ENCODE peak calls at places on chromosomes 2 and 18, in ten cellular contexts. V is CD8-positive, alpha-beta memory T cell; N is uterus; O is Calu3; A is NCI-H2081; H is IMR-90; D is NCI-H1092 treated with DMSO at 0.1 percent for 48 hours; U is activated naive CD4-positive, alpha-beta T cell; S is astrocyte of the spinal cord; Q is T-helper 9 cell. R is an unnamed sample.

GRCh38 chr2:27572998-27573429 is 9.8 kb upstream of the ZNF512 start:
- DNase-seq in O (no peak), N (no peak), H (no peak), D (no peak), S (no peak), U (no peak), Q (no peak), A (no peak), V (no peak), R (no peak)

GRCh38 chr18:37390687-37391086 is 174.9 kb downstream of the CELF4 start:
- DNase-seq in H (no peak), S (no peak), Q (no peak), V (no peak), D (no peak), U (no peak), O (no peak), A (no peak), N (no peak), R (no peak)

GRCh38 chr2:19775838-19776237 is 125.9 kb downstream of the TTC32 start:
- DNase-seq in O (no peak), S (peak), V (no peak), U (no peak), Q (no peak), N (no peak), H (peak), A (no peak), D (no peak), R (peak)

GRCh38 chr2:170266358-170266757 is 88.4 kb downstream of the MYO3B start:
- DNase-seq in V (no peak), S (no peak), A (no peak), D (no peak), U (no peak), H (no peak), O (no peak), N (no peak), Q (no peak), R (no peak)

GRCh38 chr18:3248670-3249359 is 1.2 kb downstream of the MYL12A start:
- DNase-seq in V (no peak), O (peak), A (no peak), D (no peak), Q (no peak), S (peak), H (peak), U (no peak), N (no peak), R (peak)

GRCh38 chr2:70920367-70920715 is 15.4 kb upstream of the ATP6V1B1 start:
- DNase-seq in V (no peak), O (no peak), Q (no peak), S (no peak), N (no peak), A (no peak), U (no peak), H (no peak), D (no peak), R (peak)

GRCh38 chr2:196113061-196113974 is 44.7 kb upstream of the DNAH7 start:
- DNase-seq in V (no peak), O (peak), S (peak), U (no peak), A (no peak), D (no peak), Q (no peak), H (peak), N (no peak), R (peak)

GRCh38 chr2:148927010-148927409 is 52.0 kb downstream of the KIF5C start:
- DNase-seq in O (peak), Q (peak), S (no peak), U (no peak), V (no peak), H (no peak), A (no peak), N (no peak), D (no peak), R (peak)